ENCODE peak calls at places on chromosomes 12 and 14, in five cellular contexts. B, D, S, K and U are unnamed samples.

GRCh38 chr14:20624495-20625070 is 16.9 kb downstream of the OR6S1 start:
- DNase-seq in K (no peak), D (peak; percentile 44), B (no peak), S (no peak), U (peak; percentile 48)

GRCh38 chr12:26810330-26810729 is 22.7 kb downstream of the ITPR2 start:
- DNase-seq in K (peak; percentile 29), S (no peak), B (peak; percentile 86), D (no peak), U (no peak)

GRCh38 chr12:18753481-18754117 is 15.7 kb downstream of the CAPZA3 start:
- DNase-seq in K (no peak), B (no peak), S (no peak), D (peak; percentile 20), U (no peak)

GRCh38 chr12:89069431-89069830 is 282.9 kb downstream of the DUSP6 start:
- DNase-seq in B (no peak), D (no peak), S (no peak), K (no peak), U (no peak)

GRCh38 chr12:117518594-117519270 is 157.3 kb upstream of the NOS1 start:
- DNase-seq in B (no peak), D (no peak), K (no peak), S (no peak), U (no peak)

GRCh38 chr14:23034498-23035302 is at the start of gene PSMB5:
- DNase-seq in B (peak; percentile 94), D (peak; percentile 82), K (no peak), S (peak; percentile 57), U (peak; percentile 94)

GRCh38 chr12:104294845-104295674 is 8.5 kb upstream of the EID3 start:
- DNase-seq in S (no peak), B (no peak), K (no peak), D (no peak), U (no peak)

GRCh38 chr12:92208613-92209121 is 63.0 kb upstream of the BTG1 start:
- DNase-seq in K (no peak), D (no peak), S (no peak), B (no peak), U (peak; percentile 63)

GRCh38 chr12:117440384-117440783 is 79.0 kb upstream of the NOS1 start:
- DNase-seq in S (no peak), D (no peak), K (no peak), B (no peak), U (no peak)

GRCh38 chr14:105351920-105352871 is 37.6 kb downstream of the PACS2 start:
- DNase-seq in D (peak; percentile 90), B (peak; percentile 90), S (peak; percentile 72), K (peak; percentile 61), U (peak; percentile 88)

GRCh38 chr12:132362966-132363660 is 33.7 kb upstream of the GALNT9 start:
- DNase-seq in D (peak; percentile 24), K (no peak), B (no peak), S (no peak), U (no peak)

GRCh38 chr14:66698503-66698902 is 190.6 kb downstream of the GPHN start:
- DNase-seq in B (no peak), K (no peak), S (no peak), D (no peak), U (no peak)

GRCh38 chr12:11879306-11879705 is 191.4 kb upstream of the BCL2L14 start:
- DNase-seq in S (no peak), B (no peak), D (no peak), K (no peak), U (no peak)

GRCh38 chr12:131457028-131457310 is 253.9 kb upstream of the SFSWAP start:
- DNase-seq in B (no peak), D (no peak), K (no peak), S (no peak), U (no peak)

GRCh38 chr14:38122241-38122640 is 85.5 kb upstream of the SSTR1 start:
- DNase-seq in D (no peak), B (no peak), K (no peak), S (no peak), U (no peak)

GRCh38 chr14:71311061-71311460 is 403.8 kb downstream of the PCNX1 start:
- DNase-seq in D (no peak), S (no peak), K (peak; percentile 23), B (no peak), U (no peak)

GRCh38 chr12:46554461-46554860 is 181.9 kb upstream of the SLC38A2 start:
- DNase-seq in K (no peak), S (no peak), B (no peak), D (no peak), U (no peak)

GRCh38 chr12:50718760-50719159 is 45.1 kb upstream of the ATF1 start:
- DNase-seq in B (no peak), S (no peak), K (no peak), D (no peak), U (no peak)

GRCh38 chr12:5124401-5124800 is 80.7 kb downstream of the KCNA5 start:
- DNase-seq in S (no peak), B (no peak), K (no peak), D (no peak), U (no peak)

GRCh38 chr12:105445261-105446015 is 114.9 kb downstream of the C12orf75 start:
- DNase-seq in S (no peak), B (no peak), D (no peak), K (no peak), U (no peak)

GRCh38 chr12:28171356-28172060 is 18.7 kb upstream of the CCDC91 start:
- DNase-seq in D (no peak), S (no peak), K (no peak), B (no peak), U (no peak)

GRCh38 chr12:95611676-95612309 is 60.5 kb upstream of the USP44 start:
- DNase-seq in K (no peak), S (no peak), D (no peak), B (no peak), U (no peak)

GRCh38 chr12:52686063-52686462 is 5.9 kb upstream of the KRT1 start:
- DNase-seq in B (no peak), K (no peak), S (no peak), D (no peak), U (no peak)

GRCh38 chr14:102396531-102396930 is 33.8 kb downstream of the TECPR2 start:
- DNase-seq in S (no peak), K (no peak), B (no peak), D (no peak), U (no peak)

GRCh38 chr12:117012189-117012805 is 86.9 kb downstream of the TESC start:
- DNase-seq in S (no peak), D (no peak), B (no peak), K (no peak), U (no peak)

GRCh38 chr12:94699796-94700195 is 49.4 kb upstream of the TMCC3 start:
- DNase-seq in K (no peak), D (no peak), S (no peak), B (no peak), U (no peak)

GRCh38 chr14:28308727-28309126 is 457.9 kb upstream of the FOXG1 start:
- DNase-seq in D (no peak), S (no peak), K (no peak), B (no peak), U (no peak)

GRCh38 chr14:32134448-32135070 is 57.5 kb downstream of the ARHGAP5 start:
- DNase-seq in K (no peak), B (no peak), D (no peak), S (no peak), U (no peak)

GRCh38 chr12:3832738-3833137 is 40.5 kb downstream of the PARP11 start:
- DNase-seq in K (no peak), D (no peak), B (no peak), S (no peak), U (no peak)

GRCh38 chr14:58915646-58916045 is 272.8 kb upstream of the DAAM1 start:
- DNase-seq in S (no peak), K (no peak), D (no peak), B (no peak), U (no peak)

GRCh38 chr12:12736759-12737676 is 19.9 kb downstream of the CDKN1B start:
- DNase-seq in S (no peak), D (no peak), K (no peak), B (no peak), U (peak; percentile 52)

GRCh38 chr14:90111895-90112534 is 50.2 kb downstream of the KCNK13 start:
- DNase-seq in D (no peak), S (no peak), B (no peak), K (no peak), U (no peak)

GRCh38 chr12:116525418-116526001 is 33.7 kb upstream of the MAP1LC3B2 start:
- DNase-seq in B (peak; percentile 92), K (no peak), S (no peak), D (no peak), U (no peak)